ENCODE peak calls at places on chromosomes 13 and 19, in seven cellular contexts. X is IMR-90, L is fibroblast of lung, H is SK-N-SH, Z is pancreas, T is heart right ventricle, S is neural progenitor cell. E is an unnamed sample.
A peak's percentile ranks its signal among the peaks of the same experiment; 100 is the strongest.

GRCh38 chr19:2488942-2489731 is 13.2 kb downstream of the GADD45B start:
- DNase-seq in S (peak; percentile 85), L (peak; percentile 40), T (peak; percentile 73), Z (peak; percentile 92), H (peak; percentile 92), X (no peak), E (peak; percentile 93)

GRCh38 chr13:21234537-21234936 is 58.1 kb downstream of the MRPL57 start:
- DNase-seq in X (no peak), T (no peak), H (peak; percentile 45), S (no peak), L (no peak), Z (no peak), E (no peak)

GRCh38 chr13:99258210-99258860 is at the start of gene GPR18:
- DNase-seq in S (no peak), Z (no peak), L (no peak), H (no peak), T (no peak), X (peak; percentile 24), E (no peak)

GRCh38 chr19:31109626-31110025 is 239.6 kb downstream of the TSHZ3 start:
- DNase-seq in H (peak; percentile 53), T (no peak), S (no peak), L (peak; percentile 27), X (no peak), Z (no peak), E (no peak)

GRCh38 chr19:4444765-4445741 is 12.5 kb downstream of the UBXN6 start:
- DNase-seq in T (no peak), Z (peak; percentile 72), H (no peak), S (no peak), X (no peak), L (no peak), E (no peak)

GRCh38 chr13:51803018-51803417 is 945 bp downstream of the DHRS12 start:
- DNase-seq in S (peak; percentile 37), X (no peak), T (no peak), H (peak; percentile 41), Z (no peak), L (no peak), E (no peak)

GRCh38 chr13:110293649-110294048 is 13.3 kb downstream of the COL4A1 start:
- DNase-seq in Z (no peak), L (no peak), T (no peak), H (no peak), X (no peak), S (no peak), E (no peak)

GRCh38 chr19:52554216-52554971 is 15.7 kb upstream of the ZNF701 start:
- DNase-seq in S (no peak), T (no peak), H (no peak), X (no peak), L (no peak), Z (no peak), E (no peak)

GRCh38 chr13:28231642-28232041 is 93.3 kb downstream of the PAN3 start:
- DNase-seq in H (no peak), X (no peak), T (no peak), L (no peak), S (no peak), Z (no peak), E (no peak)

GRCh38 chr19:6210721-6211600 is 68.8 kb downstream of the MLLT1 start:
- DNase-seq in Z (peak; percentile 57), H (no peak), S (no peak), X (no peak), L (no peak), T (no peak), E (no peak)

GRCh38 chr13:28434934-28435333 is 60.0 kb downstream of the FLT1 start:
- DNase-seq in H (no peak), L (no peak), T (no peak), S (no peak), Z (no peak), X (peak; percentile 36), E (no peak)

GRCh38 chr13:108322206-108322824 is 52.8 kb downstream of the TNFSF13B start:
- DNase-seq in Z (no peak), T (no peak), S (peak; percentile 64), X (peak; percentile 52), L (peak; percentile 33), H (peak; percentile 36), E (peak; percentile 57)

GRCh38 chr19:56253737-56254136 is 18.8 kb upstream of the EDDM13 start:
- DNase-seq in T (no peak), Z (no peak), H (peak; percentile 61), S (peak; percentile 56), L (peak; percentile 51), X (peak; percentile 71), E (peak; percentile 26)

GRCh38 chr13:75302031-75302430 is 179.9 kb downstream of the TBC1D4 start:
- DNase-seq in X (no peak), L (no peak), T (no peak), H (no peak), Z (no peak), S (no peak), E (peak; percentile 47)

GRCh38 chr19:57537953-57538547 is 10.9 kb downstream of the ZNF549 start:
- DNase-seq in Z (no peak), T (no peak), L (peak; percentile 9), S (no peak), H (no peak), X (no peak), E (no peak)

GRCh38 chr19:48991823-48992570 is 1.1 kb downstream of the GYS1 start:
- DNase-seq in L (peak; percentile 81), S (peak; percentile 69), X (peak; percentile 83), T (peak; percentile 33), Z (no peak), H (peak; percentile 59), E (peak; percentile 86)

GRCh38 chr13:112134150-112135075 is 67.5 kb downstream of the SOX1 start:
- DNase-seq in Z (no peak), X (no peak), S (no peak), T (no peak), H (no peak), L (no peak), E (no peak)

GRCh38 chr13:20847298-20847697 is 55.2 kb downstream of the XPO4 start:
- DNase-seq in S (no peak), Z (no peak), H (no peak), X (no peak), T (no peak), L (peak; percentile 26), E (peak; percentile 48)

GRCh38 chr13:72886272-72887062 is 104.5 kb downstream of the PIBF1 start:
- DNase-seq in T (no peak), S (no peak), Z (no peak), X (peak; percentile 30), H (no peak), L (peak; percentile 27), E (no peak)

GRCh38 chr13:72889496-72889895 is 107.6 kb downstream of the PIBF1 start:
- DNase-seq in S (no peak), X (no peak), T (no peak), L (no peak), H (no peak), Z (no peak), E (no peak)

GRCh38 chr13:72884111-72884510 is 102.2 kb downstream of the PIBF1 start:
- DNase-seq in T (no peak), Z (no peak), S (no peak), X (no peak), H (no peak), L (peak; percentile 6), E (no peak)
- H3K36me3 ChIP-seq in T (no peaks in the 10 kb centered on the region), Z (no peaks in the 10 kb centered on the region), S (no peaks in the 10 kb centered on the region), X (no peaks in the 10 kb centered on the region), H (peaks cover 26% of the 10 kb centered on the region), L (no peaks in the 10 kb centered on the region), E (no peaks in the 10 kb centered on the region)

GRCh38 chr13:65940720-65941119 is 1289.4 kb downstream of the PCDH9 start:
- DNase-seq in L (no peak), H (no peak), X (no peak), Z (no peak), T (no peak), S (no peak), E (no peak)
- H3K4me3 ChIP-seq in L (no peak overlapping the region), H (no peak overlapping the region), X (no peak overlapping the region), Z (no peak overlapping the region), T (no peak overlapping the region), S (no peak overlapping the region), E (no peak overlapping the region)

GRCh38 chr19:19493841-19494546 is 21.4 kb downstream of the TSSK6 start:
- DNase-seq in Z (peak; percentile 52), X (no peak), H (no peak), S (no peak), T (no peak), L (no peak), E (no peak)
- TF ChIP-seq CTCF in Z (no peak), X (no peak), H (no peak), S (no peak), T (no peak), L (no peak), E (no peak)

GRCh38 chr13:113749956-113750355 is 9.1 kb upstream of the TMEM255B start:
- DNase-seq in H (no peak), T (no peak), X (no peak), Z (no peak), S (no peak), L (no peak), E (no peak)
- H3K36me3 ChIP-seq in H (no peaks in the 10 kb centered on the region), T (no peaks in the 10 kb centered on the region), X (no peaks in the 10 kb centered on the region), Z (no peaks in the 10 kb centered on the region), S (no peaks in the 10 kb centered on the region), L (no peaks in the 10 kb centered on the region), E (no peaks in the 10 kb centered on the region)

GRCh38 chr19:55216461-55217198 is 7.3 kb upstream of the PTPRH start:
- DNase-seq in H (peak; percentile 91), L (peak; percentile 100), T (peak; percentile 85), S (peak; percentile 95), X (peak; percentile 100), Z (peak; percentile 90), E (peak; percentile 99)
- H3K4me3 ChIP-seq in H (peak overlapping the region; percentile 66), L (peak overlapping the region; percentile 71), T (no peak overlapping the region), S (peak overlapping the region; percentile 48), X (peak overlapping the region; percentile 25), Z (peak overlapping the region; percentile 28), E (peak overlapping the region; percentile 35)

GRCh38 chr19:11551603-11552235 is 7.3 kb downstream of the ELOF1 start:
- DNase-seq in X (no peak), T (no peak), Z (no peak), H (peak; percentile 78), L (no peak), S (peak; percentile 47), E (peak; percentile 49)
- TF ChIP-seq CTCF in X (peak; percentile 43), T (peak; percentile 40), Z (no peak), H (peak; percentile 50), L (peak; percentile 22), S (peak; percentile 56), E (peak; percentile 41)

GRCh38 chr19:51055866-51056265 is 9.0 kb downstream of the KLK13 start:
- DNase-seq in L (no peak), H (no peak), Z (no peak), X (no peak), T (no peak), S (no peak), E (no peak)
- H3K36me3 ChIP-seq in L (no peaks in the 10 kb centered on the region), H (no peaks in the 10 kb centered on the region), Z (no peaks in the 10 kb centered on the region), X (no peaks in the 10 kb centered on the region), T (no peaks in the 10 kb centered on the region), S (no peaks in the 10 kb centered on the region), E (no peaks in the 10 kb centered on the region)